ENCODE peak calls at places on chromosomes 6 and 20, in six cellular contexts. V is CD4-positive, CD25-positive, alpha-beta regulatory T cell; K is aorta; Y is K562; H is mammary epithelial cell; P is psoas muscle. S is an unnamed sample.
A peak's percentile ranks its signal among the peaks of the same experiment; 100 is the strongest.

GRCh38 chr6:167543602-167544506 is 219.0 kb downstream of the TTLL2 start:
- DNase-seq in P (peak; percentile 79), Y (no peak), K (no peak), V (no peak), H (no peak), S (no peak)

GRCh38 chr20:9942736-9943135 is 92.1 kb upstream of the ANKEF1 start:
- DNase-seq in Y (no peak), H (no peak), K (no peak), V (no peak), P (no peak), S (no peak)

GRCh38 chr20:20719411-20719810 is 7.0 kb upstream of the RALGAPA2 start:
- DNase-seq in H (no peak), V (no peak), Y (no peak), K (no peak), P (no peak), S (no peak)

GRCh38 chr6:165774903-165775608 is 112.0 kb upstream of the PDE10A start:
- DNase-seq in K (no peak), Y (no peak), P (no peak), H (no peak), V (no peak), S (peak; percentile 90)

GRCh38 chr6:7543761-7544424 is 2.4 kb downstream of the DSP start:
- DNase-seq in V (no peak), K (no peak), Y (no peak), H (peak; percentile 55), P (no peak), S (peak; percentile 72)

GRCh38 chr6:13397359-13398080 is 69.2 kb upstream of the TBC1D7 start:
- DNase-seq in H (no peak), Y (no peak), V (no peak), P (no peak), K (no peak), S (no peak)

GRCh38 chr6:68834561-68834960 is 199.5 kb downstream of the ADGRB3 start:
- DNase-seq in Y (no peak), V (no peak), K (no peak), P (no peak), H (no peak), S (no peak)

GRCh38 chr6:27375613-27376079 is 12.9 kb upstream of the ZNF391 start:
- DNase-seq in V (no peak), Y (peak; percentile 55), K (no peak), P (no peak), H (peak; percentile 12), S (no peak)

GRCh38 chr6:108133594-108134179 is 32.1 kb upstream of the NR2E1 start:
- DNase-seq in Y (peak; percentile 50), P (peak; percentile 74), V (no peak), H (peak; percentile 68), K (peak; percentile 84), S (no peak)

GRCh38 chr6:168686831-168687730 is 246.1 kb downstream of the SMOC2 start:
- DNase-seq in K (no peak), H (no peak), P (no peak), V (no peak), Y (no peak), S (no peak)

GRCh38 chr6:12148317-12148801 is 136.2 kb downstream of the HIVEP1 start:
- DNase-seq in V (no peak), P (no peak), Y (no peak), H (peak; percentile 56), K (no peak), S (no peak)

GRCh38 chr20:41178495-41178894 is 41.2 kb downstream of the PLCG1 start:
- DNase-seq in Y (no peak), P (no peak), V (no peak), H (no peak), K (no peak), S (no peak)

GRCh38 chr20:18506744-18507143 is 996 bp upstream of the SEC23B start:
- DNase-seq in Y (no peak), V (no peak), H (peak; percentile 25), P (no peak), K (no peak), S (no peak)

GRCh38 chr20:39910536-39910935 is 778.5 kb downstream of the MAFB start:
- DNase-seq in P (no peak), K (no peak), Y (no peak), V (no peak), H (no peak), S (no peak)

GRCh38 chr20:6178537-6178936 is 55.7 kb upstream of the FERMT1 start:
- DNase-seq in K (no peak), H (peak; percentile 32), V (no peak), Y (no peak), P (no peak), S (no peak)

GRCh38 chr6:169961772-169962561 is 210.5 kb downstream of the ERMARD start:
- DNase-seq in V (no peak), P (no peak), K (peak; percentile 83), Y (no peak), H (no peak), S (no peak)

GRCh38 chr6:170293881-170294755 is 3.2 kb upstream of the DLL1 start:
- DNase-seq in K (no peak), P (no peak), V (no peak), H (no peak), Y (no peak), S (no peak)

GRCh38 chr6:170523256-170524187 is 29.6 kb downstream of the PSMB1 start:
- DNase-seq in K (no peak), Y (no peak), H (no peak), V (no peak), P (peak; percentile 69), S (no peak)

GRCh38 chr20:32534661-32535240 is 50.4 kb downstream of the NOL4L start:
- DNase-seq in Y (no peak), H (no peak), K (no peak), V (peak; percentile 57), P (no peak), S (no peak)

GRCh38 chr20:9660236-9660868 is 146.0 kb downstream of the LAMP5 start:
- DNase-seq in V (no peak), P (no peak), H (peak; percentile 1), Y (no peak), K (no peak), S (no peak)

GRCh38 chr6:82182756-82183155 is 64.8 kb downstream of the IBTK start:
- DNase-seq in Y (no peak), K (no peak), P (no peak), V (no peak), H (peak; percentile 12), S (no peak)

GRCh38 chr6:122806290-122806689 is 17.2 kb downstream of the SMPDL3A start:
- DNase-seq in V (no peak), P (no peak), H (no peak), Y (no peak), K (no peak), S (no peak)

GRCh38 chr6:159948199-159948598 is 20.7 kb upstream of the IGF2R start:
- DNase-seq in Y (no peak), P (no peak), H (no peak), K (no peak), V (no peak), S (no peak)

GRCh38 chr6:69390125-69390524 is 406.7 kb downstream of the LMBRD1 start:
- DNase-seq in P (no peak), Y (no peak), H (no peak), V (no peak), K (no peak), S (no peak)

GRCh38 chr6:36246511-36247268 is 23.2 kb upstream of the PNPLA1 start:
- DNase-seq in P (no peak), H (peak; percentile 63), Y (no peak), K (peak; percentile 59), V (no peak), S (no peak)

GRCh38 chr6:93823489-93823888 is 404.1 kb upstream of the EPHA7 start:
- DNase-seq in V (no peak), Y (no peak), K (no peak), H (no peak), P (no peak), S (no peak)
- H3K4me1 ChIP-seq in V (no peaks in the 10 kb centered on the region), Y (no peaks in the 10 kb centered on the region), K (no peaks in the 10 kb centered on the region), H (no peaks in the 10 kb centered on the region), P (no peaks in the 10 kb centered on the region), S (no peaks in the 10 kb centered on the region)

GRCh38 chr20:57437267-57437666 is 46.1 kb downstream of the RBM38 start:
- DNase-seq in K (no peak), H (no peak), Y (no peak), V (no peak), P (no peak), S (no peak)
- H3K4me1 ChIP-seq in K (no peaks in the 10 kb centered on the region), H (peaks cover 22% of the 10 kb centered on the region), Y (peaks cover 32% of the 10 kb centered on the region), V (peaks cover 43% of the 10 kb centered on the region), P (peaks cover 76% of the 10 kb centered on the region), S (peaks cover 90% of the 10 kb centered on the region)

GRCh38 chr20:49282584-49283171 is 4.8 kb upstream of the ZNFX1 start:
- DNase-seq in H (no peak), V (no peak), K (no peak), P (no peak), Y (peak; percentile 6), S (no peak)

GRCh38 chr20:49281913-49282467 is 4.1 kb upstream of the ZNFX1 start:
- DNase-seq in K (no peak), H (no peak), V (no peak), Y (no peak), P (no peak), S (no peak)

GRCh38 chr20:49283703-49284625 is 6.1 kb upstream of the ZNFX1 start:
- DNase-seq in Y (peak; percentile 14), V (no peak), P (no peak), K (no peak), H (no peak), S (no peak)

GRCh38 chr20:49284818-49285217 is 7.0 kb upstream of the ZNFX1 start:
- DNase-seq in H (no peak), K (no peak), P (no peak), Y (no peak), V (no peak), S (no peak)

DNA sequence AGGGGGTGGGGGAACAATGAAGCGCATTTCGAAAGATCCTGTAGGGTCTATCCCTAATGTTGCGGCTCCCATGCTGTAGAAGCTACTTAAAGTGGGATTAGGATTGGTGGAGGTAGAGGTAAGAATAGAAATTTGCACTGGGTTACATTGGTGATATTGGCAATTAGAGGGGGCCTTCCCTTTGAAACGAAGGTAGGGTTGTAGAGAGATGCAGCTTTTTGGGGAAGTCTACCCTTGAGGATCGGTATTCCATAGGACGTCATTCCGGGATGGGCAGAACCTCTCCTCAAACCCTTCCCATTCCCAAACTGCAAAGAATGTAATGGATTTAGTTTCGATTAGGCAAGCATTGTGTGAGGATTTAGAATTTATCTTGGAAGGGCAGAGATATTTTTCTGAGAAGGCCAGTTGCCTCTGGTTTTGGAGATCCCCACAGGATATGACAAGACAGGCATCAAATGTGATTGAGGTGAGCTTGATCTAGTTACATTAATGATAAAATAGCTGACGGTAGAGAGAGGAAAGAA is 5.4 kb upstream of the ZNFX1 start:
- DNase-seq in P (no peak), K (no peak), V (no peak), Y (peak; percentile 14), H (no peak), S (no peak)
- H3K4me1 ChIP-seq in P (peaks cover 42% of the 10 kb centered on the region), K (peaks cover 2% of the 10 kb centered on the region), V (peaks cover 23% of the 10 kb centered on the region), Y (peaks cover 47% of the 10 kb centered on the region), H (peaks cover 64% of the 10 kb centered on the region), S (peaks cover 27% of the 10 kb centered on the region)

GRCh38 chr6:156955494-156956183 is 178.5 kb downstream of the ARID1B start:
- DNase-seq in V (no peak), Y (no peak), H (peak; percentile 32), K (no peak), P (peak; percentile 90), S (no peak)

GRCh38 chr6:156954781-156955180 is 177.6 kb downstream of the ARID1B start:
- DNase-seq in V (no peak), P (no peak), H (no peak), K (no peak), Y (no peak), S (no peak)

GRCh38 chr6:156953125-156953477 is 175.9 kb downstream of the ARID1B start:
- DNase-seq in K (no peak), V (no peak), H (no peak), P (no peak), Y (no peak), S (no peak)

GRCh38 chr6:156953478-156954146 is 176.4 kb downstream of the ARID1B start:
- DNase-seq in K (no peak), Y (peak; percentile 73), V (peak; percentile 35), H (peak; percentile 96), P (no peak), S (no peak)

GRCh38 chr6:156954191-156954590 is 177.0 kb downstream of the ARID1B start:
- DNase-seq in P (no peak), Y (no peak), H (no peak), K (no peak), V (no peak), S (no peak)
- H3K4me1 ChIP-seq in P (peaks cover 96% of the 10 kb centered on the region), Y (peaks cover 9% of the 10 kb centered on the region), H (peaks cover 43% of the 10 kb centered on the region), K (peaks cover 2% of the 10 kb centered on the region), V (peaks cover 19% of the 10 kb centered on the region), S (peaks cover 58% of the 10 kb centered on the region)